ENCODE peak calls at places on chromosomes 4 and X, in nine cellular contexts. N, U, F, P, Z, T, D, E and B are unnamed samples.

GRCh38 chr4:125365731-125366130 is 51.0 kb downstream of the FAT4 start:
- DNase-seq in N (no peak), U (no peak), F (no peak), P (no peak), Z (no peak), T (no peak), D (no peak), E (no peak), B (no peak)

GRCh38 chrX:116667346-116667745 is 204.6 kb upstream of the CT83 start:
- DNase-seq in N (no peak), U (no peak), F (no peak), P (no peak), Z (no peak), T (no peak), D (no peak), E (no peak), B (no peak)

GRCh38 chr4:13543648-13544555 is at the start of gene NKX3-2:
- DNase-seq in N (no peak), U (no peak), F (no peak), P (no peak), Z (no peak), T (no peak), D (no peak), E (no peak), B (no peak)

GRCh38 chr4:175421506-175421905 is 390.6 kb downstream of the GPM6A start:
- DNase-seq in N (no peak), U (no peak), F (no peak), P (no peak), Z (no peak), T (no peak), D (no peak), E (no peak), B (no peak)

GRCh38 chr4:38160487-38161207 is 200.4 kb downstream of the PTTG2 start:
- DNase-seq in N (peak), U (peak), F (no peak), P (no peak), Z (no peak), T (no peak), D (peak), E (no peak), B (peak)

GRCh38 chrX:135185795-135186443 is 14.7 kb upstream of the CT55 start:
- DNase-seq in N (no peak), U (peak), F (peak), P (peak), Z (peak), T (no peak), D (peak), E (peak), B (peak)

GRCh38 chr4:84920591-84920990 is 45.9 kb downstream of the WDFY3 start:
- DNase-seq in N (no peak), U (no peak), F (no peak), P (no peak), Z (no peak), T (no peak), D (no peak), E (no peak), B (no peak)

GRCh38 chr4:123463869-123464268 is 67.3 kb downstream of the SPRY1 start:
- DNase-seq in N (no peak), U (no peak), F (peak), P (no peak), Z (no peak), T (no peak), D (no peak), E (no peak), B (no peak)

GRCh38 chr4:184269879-184270430 is 52.3 kb upstream of the ENPP6 start:
- DNase-seq in N (no peak), U (no peak), F (no peak), P (no peak), Z (no peak), T (no peak), D (no peak), E (no peak), B (no peak)

GRCh38 chr4:76615999-76616398 is 181.0 kb downstream of the SHROOM3 start:
- DNase-seq in N (no peak), U (no peak), F (no peak), P (no peak), Z (no peak), T (no peak), D (no peak), E (no peak), B (no peak)

GRCh38 chr4:65661469-65661868 is 8.8 kb downstream of the EPHA5 start:
- DNase-seq in N (no peak), U (peak), F (no peak), P (no peak), Z (peak), T (no peak), D (no peak), E (peak), B (no peak)

GRCh38 chrX:96689951-96690350 is 5.3 kb downstream of the DIAPH2 start:
- DNase-seq in N (no peak), U (no peak), F (no peak), P (no peak), Z (no peak), T (no peak), D (no peak), E (no peak), B (no peak)

GRCh38 chrX:26915064-26915463 is 548.1 kb downstream of the PPP4R3C start:
- DNase-seq in N (no peak), U (no peak), F (no peak), P (no peak), Z (no peak), T (no peak), D (no peak), E (no peak), B (peak)

GRCh38 chr4:6027392-6027791 is 9.2 kb upstream of the C4orf50 start:
- DNase-seq in N (no peak), U (no peak), F (no peak), P (no peak), Z (no peak), T (no peak), D (no peak), E (no peak), B (no peak)

GRCh38 chr4:62457356-62457755 is 1257.2 kb downstream of the ADGRL3 start:
- DNase-seq in N (no peak), U (no peak), F (no peak), P (no peak), Z (no peak), T (no peak), D (no peak), E (no peak), B (no peak)

GRCh38 chr4:2390780-2391490 is 27.5 kb downstream of the ZFYVE28 start:
- DNase-seq in N (no peak), U (no peak), F (peak), P (no peak), Z (no peak), T (no peak), D (no peak), E (no peak), B (peak)

GRCh38 chr4:120749445-120750151 is 172.9 kb downstream of the PRDM5 start:
- DNase-seq in N (no peak), U (peak), F (peak), P (no peak), Z (peak), T (no peak), D (peak), E (no peak), B (peak)

GRCh38 chrX:9622128-9622527 is 143.5 kb downstream of the GPR143 start:
- DNase-seq in N (no peak), U (no peak), F (no peak), P (no peak), Z (no peak), T (no peak), D (no peak), E (no peak), B (no peak)

GRCh38 chr4:136637071-136637777 is 895.1 kb downstream of the PCDH18 start:
- DNase-seq in N (no peak), U (no peak), F (peak), P (peak), Z (no peak), T (no peak), D (no peak), E (peak), B (no peak)

GRCh38 chr4:655735-656151 is 18.3 kb downstream of the ATP5ME start:
- DNase-seq in N (no peak), U (no peak), F (no peak), P (peak), Z (no peak), T (no peak), D (no peak), E (no peak), B (no peak)

GRCh38 chrX:150848914-150849365 is 49.5 kb downstream of the CD99L2 start:
- DNase-seq in N (no peak), U (peak), F (no peak), P (no peak), Z (no peak), T (no peak), D (no peak), E (no peak), B (no peak)

GRCh38 chr4:87035881-87036509 is 101.2 kb downstream of the AFF1 start:
- DNase-seq in N (no peak), U (peak), F (peak), P (no peak), Z (no peak), T (no peak), D (no peak), E (no peak), B (no peak)

GRCh38 chr4:82810171-82810570 is 11.6 kb upstream of the SCD5 start:
- DNase-seq in N (no peak), U (no peak), F (no peak), P (no peak), Z (no peak), T (no peak), D (no peak), E (no peak), B (no peak)

GRCh38 chr4:21638171-21638715 is 310.3 kb downstream of the KCNIP4 start:
- DNase-seq in N (no peak), U (no peak), F (no peak), P (no peak), Z (no peak), T (no peak), D (no peak), E (no peak), B (no peak)

GRCh38 chrX:46366597-46367207 is 178.5 kb downstream of the ZNF674 start:
- DNase-seq in N (no peak), U (no peak), F (no peak), P (no peak), Z (no peak), T (no peak), D (no peak), E (no peak), B (no peak)

GRCh38 chrX:11531226-11531625 is 134.5 kb downstream of the ARHGAP6 start:
- DNase-seq in N (no peak), U (no peak), F (peak), P (no peak), Z (peak), T (no peak), D (no peak), E (no peak), B (no peak)

GRCh38 chr4:1310031-1310795 is 20.5 kb downstream of the MAEA start:
- DNase-seq in N (no peak), U (no peak), F (no peak), P (no peak), Z (no peak), T (no peak), D (no peak), E (no peak), B (no peak)

GRCh38 chr4:176032454-176032853 is 33.2 kb upstream of the WDR17 start:
- DNase-seq in N (no peak), U (no peak), F (no peak), P (no peak), Z (no peak), T (no peak), D (no peak), E (no peak), B (no peak)

GRCh38 chr4:80206541-80207171 is 9.4 kb downstream of the PRDM8 start:
- DNase-seq in N (no peak), U (no peak), F (no peak), P (no peak), Z (no peak), T (no peak), D (no peak), E (no peak), B (no peak)

GRCh38 chr4:185916683-185917082 is 104.7 kb upstream of the SORBS2 start:
- DNase-seq in N (no peak), U (no peak), F (no peak), P (no peak), Z (no peak), T (no peak), D (no peak), E (no peak), B (no peak)

GRCh38 chr4:89023140-89023539 is 33.8 kb downstream of the FAM13A start:
- DNase-seq in N (no peak), U (no peak), F (no peak), P (no peak), Z (no peak), T (no peak), D (no peak), E (no peak), B (peak)

GRCh38 chr4:133865606-133866327 is 335.8 kb downstream of the PABPC4L start:
- DNase-seq in N (no peak), U (no peak), F (no peak), P (no peak), Z (no peak), T (no peak), D (no peak), E (no peak), B (peak)

GRCh38 chrX:122941801-122942200 is 242.3 kb upstream of the GRIA3 start:
- DNase-seq in N (no peak), U (no peak), F (no peak), P (no peak), Z (no peak), T (no peak), D (no peak), E (no peak), B (no peak)

GRCh38 chr4:123462007-123462406 is 65.4 kb downstream of the SPRY1 start:
- DNase-seq in N (no peak), U (no peak), F (no peak), P (no peak), Z (no peak), T (no peak), D (no peak), E (no peak), B (no peak)

GRCh38 chrX:141176586-141177451 is at the start of gene LDOC1:
- DNase-seq in N (peak), U (peak), F (no peak), P (peak), Z (peak), T (peak), D (peak), E (peak), B (peak)